ENCODE peak calls at places on chromosomes 3 and 15, in four cellular contexts. L, D, I and W are unnamed samples.

GRCh38 chr15:39000008-39000734 is 435.6 kb upstream of the RASGRP1 start:
- DNase-seq in L (no peak), D (no peak), I (no peak), W (no peak)

GRCh38 chr3:167749728-167750127 is 14.2 kb downstream of the SERPINI1 start:
- DNase-seq in L (no peak), D (no peak), I (no peak), W (no peak)

GRCh38 chr3:169052465-169053302 is 610.8 kb downstream of the MECOM start:
- DNase-seq in L (no peak), D (no peak), I (no peak), W (no peak)

GRCh38 chr3:190321789-190322603 is at the start of gene CLDN1:
- DNase-seq in L (peak), D (peak), I (no peak), W (peak)

GRCh38 chr15:91426412-91426811 is 326.4 kb downstream of the SV2B start:
- DNase-seq in L (no peak), D (no peak), I (no peak), W (no peak)

GRCh38 chr3:184345678-184346144 is 8.3 kb downstream of the FAM131A start:
- DNase-seq in L (peak), D (no peak), I (no peak), W (no peak)

GRCh38 chr3:64203216-64203615 is 22.1 kb downstream of the PRICKLE2 start:
- DNase-seq in L (no peak), D (no peak), I (no peak), W (no peak)

GRCh38 chr3:152402698-152403456 is 134.1 kb downstream of the MBNL1 start:
- DNase-seq in L (no peak), D (no peak), I (no peak), W (no peak)

GRCh38 chr15:62087671-62088360 is 21.0 kb downstream of the C2CD4A start:
- DNase-seq in L (no peak), D (no peak), I (no peak), W (no peak)

GRCh38 chr3:110711851-110712396 is 359.7 kb upstream of the NECTIN3 start:
- DNase-seq in L (no peak), D (no peak), I (no peak), W (no peak)

GRCh38 chr15:62787401-62787800 is 255.1 kb upstream of the TPM1 start:
- DNase-seq in L (no peak), D (no peak), I (no peak), W (no peak)

GRCh38 chr15:68368731-68369435 is 63.1 kb downstream of the ITGA11 start:
- DNase-seq in L (no peak), D (no peak), I (no peak), W (no peak)

GRCh38 chr3:182239316-182239715 is 527.6 kb downstream of the SOX2 start:
- DNase-seq in L (no peak), D (no peak), I (no peak), W (no peak)
- TF ChIP-seq CTCF in L (no peak), D (no peak), I (no peak), W (no peak)

GRCh38 chr3:126352476-126353454 is 4.4 kb downstream of the KLF15 start:
- DNase-seq in L (no peak), D (no peak), I (no peak), W (no peak)

GRCh38 chr3:126350502-126351085 is 6.6 kb downstream of the KLF15 start:
- DNase-seq in L (no peak), D (no peak), I (no peak), W (no peak)

GRCh38 chr3:126351086-126351770 is 6.0 kb downstream of the KLF15 start:
- DNase-seq in L (no peak), D (no peak), I (no peak), W (no peak)

GRCh38 chr3:126353694-126354321 is 3.4 kb downstream of the KLF15 start:
- DNase-seq in L (no peak), D (no peak), I (no peak), W (no peak)

GRCh38 chr3:126351771-126352475 is 5.3 kb downstream of the KLF15 start:
- DNase-seq in L (no peak), D (no peak), I (no peak), W (no peak)
- TF ChIP-seq CTCF in L (no peak), D (no peak), I (no peak), W (no peak)

GRCh38 chr15:42490743-42491539 is at the start of gene ZNF106:
- DNase-seq in L (peak), D (peak), I (peak), W (peak)
- TF ChIP-seq CTCF in L (no peak), D (no peak), I (peak), W (no peak)

GRCh38 chr15:37978231-37978630 is 43.8 kb downstream of the TMCO5A start:
- DNase-seq in L (no peak), D (no peak), I (no peak), W (no peak)

GRCh38 chr15:37980010-37980409 is 45.6 kb downstream of the TMCO5A start:
- DNase-seq in L (no peak), D (no peak), I (no peak), W (no peak)

GRCh38 chr15:37984368-37984767 is 49.9 kb downstream of the TMCO5A start:
- DNase-seq in L (no peak), D (no peak), I (no peak), W (no peak)

GRCh38 chr15:37979597-37979996 is 45.2 kb downstream of the TMCO5A start:
- DNase-seq in L (no peak), D (no peak), I (no peak), W (no peak)

DNA sequence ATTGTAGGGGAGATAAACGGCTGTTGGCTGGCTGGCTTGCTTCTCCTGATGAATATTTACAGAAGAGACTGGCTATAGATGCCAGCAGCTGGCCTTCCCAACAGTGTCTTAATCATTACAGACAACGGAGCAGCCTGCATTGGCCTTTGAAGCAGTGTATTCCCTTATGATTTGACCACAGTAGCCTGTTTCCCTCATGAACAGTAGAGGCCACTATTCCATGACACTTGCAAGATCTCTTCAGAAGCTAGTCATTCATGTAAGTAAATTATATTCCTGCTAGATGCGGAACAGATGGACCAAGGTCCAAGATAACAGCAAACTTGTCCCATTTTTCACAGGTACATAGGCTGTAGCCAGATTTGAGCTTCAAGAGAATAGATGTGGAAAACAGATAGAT is 47.3 kb downstream of the TMCO5A start:
- DNase-seq in L (no peak), D (no peak), I (no peak), W (no peak)
- TF ChIP-seq CTCF in L (no peak), D (no peak), I (peak), W (peak)